ENCODE peak calls at places on chromosome 22, in eight cellular contexts. A is H9, F is small intestine, O is A549, M is body of pancreas, C is GM23248, Y is prostate gland, N is pancreas. I is an unnamed sample.

GRCh38 chr22:31932863-31933262 is 11.5 kb upstream of the YWHAH start:
- DNase-seq in A (no peak), F (no peak), O (no peak), M (no peak), C (no peak), Y (no peak), N (no peak), I (no peak)

GRCh38 chr22:24270556-24271405 is at the start of gene SPECC1L:
- DNase-seq in A (peak), F (peak), O (peak), M (peak), C (peak), Y (peak), N (peak), I (peak)

GRCh38 chr22:44584256-44584902 is 86.3 kb upstream of the RTL6 start:
- DNase-seq in A (peak), F (no peak), O (no peak), M (peak), C (no peak), Y (no peak), N (no peak), I (no peak)

GRCh38 chr22:43346521-43346929 is 3.4 kb upstream of the SCUBE1 start:
- DNase-seq in A (peak), F (peak), O (peak), M (peak), C (peak), Y (peak), N (peak), I (peak)

GRCh38 chr22:22833488-22833887 is 54.1 kb upstream of the IGLL5 start:
- DNase-seq in A (no peak), F (no peak), O (no peak), M (no peak), C (no peak), Y (no peak), N (no peak), I (no peak)

GRCh38 chr22:25996669-25997068 is 172.6 kb upstream of the SEZ6L start:
- DNase-seq in A (no peak), F (no peak), O (no peak), M (no peak), C (no peak), Y (no peak), N (no peak), I (no peak)

GRCh38 chr22:25970348-25970995 is 198.8 kb upstream of the SEZ6L start:
- DNase-seq in A (peak), F (no peak), O (no peak), M (no peak), C (no peak), Y (no peak), N (no peak), I (peak)

GRCh38 chr22:21445437-21446127 is 21.6 kb upstream of the TMEM191C start:
- DNase-seq in A (peak), F (no peak), O (no peak), M (no peak), C (no peak), Y (peak), N (peak), I (peak)

GRCh38 chr22:31036671-31037550 is 44.2 kb upstream of the SMTN start:
- DNase-seq in A (no peak), F (peak), O (peak), M (no peak), C (peak), Y (no peak), N (no peak), I (no peak)

GRCh38 chr22:47166446-47167016 is 404.1 kb downstream of the TBC1D22A start:
- DNase-seq in A (peak), F (no peak), O (no peak), M (peak), C (no peak), Y (no peak), N (peak), I (no peak)

GRCh38 chr22:50627914-50628542 is at the start of gene ARSA:
- DNase-seq in A (peak), F (peak), O (peak), M (peak), C (peak), Y (peak), N (peak), I (peak)

DNA sequence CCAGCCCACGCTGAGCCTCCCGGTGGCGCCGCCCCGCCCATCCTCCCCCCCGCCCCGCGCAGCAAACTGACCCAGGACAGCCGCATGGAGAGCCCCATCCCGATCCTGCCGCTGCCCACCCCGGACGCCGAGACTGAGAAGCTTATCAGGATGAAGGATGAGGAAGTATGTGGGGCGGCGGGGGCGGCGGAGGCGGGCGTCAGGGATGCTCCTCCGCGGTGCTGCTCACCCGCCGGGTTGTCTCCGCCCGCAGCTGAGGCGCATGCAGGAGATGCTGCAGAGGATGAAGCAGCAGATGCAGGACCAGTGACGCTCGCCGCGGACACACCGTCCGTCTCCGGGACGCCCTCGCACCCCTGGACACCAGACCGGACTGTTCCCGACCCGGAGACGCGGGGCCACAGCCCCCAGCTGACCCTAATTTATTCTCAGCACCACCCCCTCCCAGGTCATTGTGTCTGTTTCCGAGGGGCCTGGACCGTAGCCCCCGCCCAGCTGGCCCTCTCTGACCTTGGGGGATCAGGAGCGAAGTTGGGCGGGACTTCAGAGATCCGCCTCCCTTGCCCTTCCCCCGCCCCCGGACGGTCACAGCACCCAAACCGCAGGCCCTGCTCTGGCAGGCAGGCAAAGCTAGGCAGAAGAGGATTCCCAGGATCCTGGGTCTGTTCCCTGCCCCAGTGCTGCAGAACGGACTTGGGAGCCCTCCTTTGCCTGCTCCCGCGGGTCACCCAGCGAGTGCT is 994 bp upstream of the GP1BB start:
- DNase-seq in A (peak), F (no peak), O (no peak), M (no peak), C (no peak), Y (no peak), N (no peak), I (no peak)
- H3K27ac ChIP-seq in A (no peak), F (no peak), O (no peak), M (no peak), C (no peak), Y (no peak), N (no peak), I (no peak)

DNA sequence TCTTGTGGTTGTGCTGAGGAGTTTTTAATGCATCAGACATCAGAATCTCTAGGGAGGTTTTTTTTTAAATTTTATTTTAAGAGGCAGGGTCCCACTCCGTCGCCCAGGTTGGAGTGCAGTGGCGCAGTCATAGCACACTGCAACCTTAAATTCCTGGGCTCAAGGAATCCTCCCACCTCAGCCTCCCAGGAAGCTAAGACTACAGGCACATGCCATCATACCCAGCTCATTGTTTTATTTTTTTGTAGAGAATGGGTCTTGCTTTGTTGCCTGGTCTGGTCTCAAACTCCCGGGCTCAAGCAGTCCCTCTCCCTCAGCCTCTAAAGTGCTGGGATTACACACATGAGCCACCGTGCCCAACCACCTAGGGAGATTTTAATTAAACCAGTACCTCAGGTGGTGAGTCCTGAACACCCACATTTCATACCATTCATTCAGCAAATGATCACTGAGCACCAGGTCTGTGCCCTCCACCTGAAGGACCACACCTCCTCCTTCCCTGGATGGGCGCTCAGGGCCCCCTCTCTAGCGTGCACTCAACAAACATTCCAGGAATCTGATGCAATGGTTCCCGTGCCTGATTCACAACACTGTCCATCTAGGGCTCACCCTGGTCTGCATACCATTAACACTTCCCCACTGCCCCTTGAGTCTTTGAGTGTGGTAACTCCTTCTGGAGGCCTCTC is 9.5 kb upstream of the MYH9 start:
- DNase-seq in A (no peak), F (no peak), O (peak), M (no peak), C (peak), Y (no peak), N (no peak), I (no peak)
- H3K27ac ChIP-seq in A (no peak), F (no peak), O (peak), M (no peak), C (peak), Y (no peak), N (no peak), I (no peak)

DNA sequence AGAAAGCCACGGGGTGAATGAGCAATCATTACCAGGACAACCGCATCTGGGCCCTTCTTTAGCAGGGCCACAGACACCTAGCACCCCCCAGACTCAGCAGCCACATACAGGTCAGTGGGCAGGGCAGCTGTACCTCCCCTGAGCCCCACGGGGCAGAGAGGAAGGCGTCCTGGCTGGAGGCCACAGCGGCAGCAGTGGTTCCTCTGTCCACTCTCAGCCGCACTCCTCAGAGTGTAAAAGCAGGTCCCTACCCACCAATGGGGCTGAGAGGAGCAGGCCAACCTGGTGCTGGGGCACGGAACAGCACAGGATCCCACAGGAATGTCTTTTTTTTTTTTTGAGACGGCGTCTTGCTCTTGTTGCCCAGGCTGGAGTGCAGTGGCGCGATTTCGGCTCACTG is 65.5 kb downstream of the APOL1 start:
- DNase-seq in A (no peak), F (no peak), O (no peak), M (no peak), C (no peak), Y (no peak), N (no peak), I (no peak)
- H3K27ac ChIP-seq in A (no peak), F (no peak), O (no peak), M (no peak), C (no peak), Y (peak), N (no peak), I (no peak)

DNA sequence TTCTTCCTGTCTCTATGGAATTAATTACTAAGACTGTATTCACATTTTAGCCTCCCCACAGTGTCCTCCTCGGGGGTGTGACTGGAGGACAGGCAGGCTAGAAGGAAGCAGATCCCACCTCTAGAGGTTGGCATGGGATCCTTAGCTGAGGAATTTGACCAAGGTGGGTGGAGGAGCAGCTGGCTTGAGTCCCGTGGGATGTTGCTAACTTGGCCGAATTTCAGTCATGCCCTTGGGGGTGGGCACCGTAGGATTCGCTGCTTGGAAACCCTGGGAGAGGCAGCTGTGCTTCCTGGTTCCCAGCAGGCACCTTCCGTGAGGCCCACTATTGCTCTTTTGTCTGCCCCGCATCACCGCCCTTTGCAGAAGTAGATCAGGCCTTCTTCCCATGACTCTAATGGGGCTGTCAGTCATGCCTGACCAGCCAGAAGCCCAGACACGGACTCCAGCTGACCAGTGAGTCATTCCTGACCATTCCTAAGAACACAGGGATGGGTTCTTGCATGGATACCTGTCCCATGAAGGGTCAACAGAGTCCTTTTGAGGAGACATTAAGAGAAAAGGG is 292.3 kb upstream of the SYN3 start:
- DNase-seq in A (no peak), F (no peak), O (no peak), M (no peak), C (no peak), Y (no peak), N (no peak), I (no peak)
- H3K27ac ChIP-seq in A (no peak), F (no peak), O (no peak), M (no peak), C (no peak), Y (no peak), N (no peak), I (no peak)

GRCh38 chr22:17634696-17635095 is 3.9 kb upstream of the BCL2L13 start:
- DNase-seq in A (no peak), F (no peak), O (no peak), M (no peak), C (peak), Y (no peak), N (no peak), I (no peak)
- H3K27ac ChIP-seq in A (no peak), F (no peak), O (peak), M (no peak), C (peak), Y (no peak), N (no peak), I (no peak)

GRCh38 chr22:29825578-29825977 is 12.5 kb downstream of the ASCC2 start:
- DNase-seq in A (no peak), F (no peak), O (no peak), M (no peak), C (no peak), Y (no peak), N (no peak), I (no peak)
- H3K27ac ChIP-seq in A (no peak), F (no peak), O (no peak), M (no peak), C (no peak), Y (no peak), N (no peak), I (no peak)

I was measured in SJCRH30.